ENCODE peak calls at places on chromosomes 1 and 21, in nine cellular contexts. G, I, S, K, H, P, W, T and R are unnamed samples.

GRCh38 chr1:5906116-5906515 is 86.1 kb downstream of the NPHP4 start:
- DNase-seq in I (no peak), W (no peak), P (no peak), H (no peak), T (no peak), K (no peak), S (no peak), G (no peak), R (peak; percentile 10)

GRCh38 chr21:37764696-37765095 is 151.6 kb downstream of the KCNJ6 start:
- DNase-seq in S (no peak), H (no peak), K (no peak), I (no peak), G (no peak), P (no peak), T (no peak), W (no peak), R (no peak)

GRCh38 chr1:182703539-182703938 is 19.2 kb upstream of the RGS8 start:
- DNase-seq in I (no peak), P (no peak), G (no peak), T (no peak), H (peak; percentile 5), K (no peak), W (no peak), S (no peak), R (no peak)

GRCh38 chr1:201876148-201876547 is 12.6 kb upstream of the SHISA4 start:
- DNase-seq in G (peak; percentile 58), H (peak; percentile 54), P (no peak), W (no peak), S (no peak), K (no peak), T (no peak), I (no peak), R (no peak)

GRCh38 chr1:245322673-245323072 is 167.9 kb downstream of the KIF26B start:
- DNase-seq in I (no peak), S (no peak), G (peak; percentile 9), T (no peak), K (no peak), P (no peak), H (no peak), W (no peak), R (no peak)

GRCh38 chr1:93007941-93008577 is 46.8 kb upstream of the DIPK1A start:
- DNase-seq in S (no peak), K (no peak), W (no peak), I (peak; percentile 45), T (no peak), P (no peak), H (no peak), G (peak; percentile 33), R (no peak)

GRCh38 chr1:30111431-30111830 is 612.0 kb downstream of the MATN1 start:
- DNase-seq in H (peak; percentile 43), I (peak; percentile 66), G (peak; percentile 40), S (peak; percentile 21), P (no peak), T (no peak), W (no peak), K (peak; percentile 71), R (peak; percentile 65)

GRCh38 chr1:109650609-109651008 is 5.3 kb upstream of the GSTM4 start:
- DNase-seq in T (no peak), G (peak; percentile 32), I (no peak), S (no peak), W (no peak), K (no peak), P (no peak), H (no peak), R (no peak)

GRCh38 chr1:62250126-62250726 is 55.6 kb downstream of the L1TD1 start:
- DNase-seq in I (no peak), K (no peak), G (no peak), H (peak; percentile 34), S (no peak), P (no peak), W (no peak), T (no peak), R (no peak)

GRCh38 chr1:221782461-221782860 is 40.6 kb upstream of the DUSP10 start:
- DNase-seq in S (no peak), G (no peak), T (no peak), K (no peak), P (no peak), I (no peak), H (no peak), W (no peak), R (no peak)

GRCh38 chr1:90821152-90821792 is 104.2 kb upstream of the BARHL2 start:
- DNase-seq in H (no peak), P (no peak), G (no peak), K (no peak), W (no peak), I (no peak), T (no peak), S (no peak), R (no peak)

GRCh38 chr1:205121660-205122488 is at the start of gene RBBP5:
- DNase-seq in I (peak; percentile 97), T (peak; percentile 98), W (peak; percentile 92), S (peak; percentile 99), K (peak; percentile 97), G (peak; percentile 98), H (peak; percentile 92), P (peak; percentile 94), R (peak; percentile 97)

GRCh38 chr1:162283657-162284056 is 93.0 kb downstream of the SPATA46 start:
- DNase-seq in G (no peak), S (no peak), T (no peak), H (no peak), I (no peak), W (no peak), P (no peak), K (peak; percentile 50), R (no peak)